ENCODE peak calls at places on chromosomes 5 and 9, in nine cellular contexts. Z is Karpas-422; E is AG08395; I is stimulated activated CD4-positive, alpha-beta T cell treated with anti-CD3 and anti-CD28 coated beads, Interleukin-4, amount 100 ng/mL, for 1 hour; M is mesothelial cell of epicardium; P is effector CD4-positive, alpha-beta T cell; U is T-helper 2 cell; K is fibroblast of pulmonary artery; S is BJ. X is an unnamed sample.

GRCh38 chr5:12662545-12663314 is 758.5 kb upstream of the CTNND2 start:
- DNase-seq in Z (no peak), E (no peak), I (no peak), M (no peak), P (no peak), U (no peak), K (no peak), S (no peak), X (no peak)

GRCh38 chr5:111735829-111736228 is 21.2 kb downstream of the NREP start:
- DNase-seq in Z (no peak), E (peak), I (peak), M (no peak), P (no peak), U (no peak), K (peak), S (peak), X (no peak)

GRCh38 chr5:107636555-107636954 is 34.2 kb downstream of the EFNA5 start:
- DNase-seq in Z (no peak), E (no peak), I (no peak), M (no peak), P (no peak), U (no peak), K (peak), S (no peak), X (no peak)

GRCh38 chr9:16289639-16290038 is 580.8 kb downstream of the BNC2 start:
- DNase-seq in Z (no peak), E (no peak), I (no peak), M (no peak), P (no peak), U (no peak), K (peak), S (no peak), X (no peak)

GRCh38 chr5:148482196-148482595 is 98.4 kb downstream of the FBXO38 start:
- DNase-seq in Z (no peak), E (no peak), I (no peak), M (no peak), P (no peak), U (no peak), K (peak), S (no peak), X (no peak)

GRCh38 chr5:168583742-168584482 is 4.7 kb upstream of the PANK3 start:
- DNase-seq in Z (peak), E (no peak), I (no peak), M (no peak), P (no peak), U (no peak), K (no peak), S (no peak), X (no peak)

GRCh38 chr9:16230731-16231130 is 639.7 kb downstream of the BNC2 start:
- DNase-seq in Z (no peak), E (no peak), I (no peak), M (no peak), P (no peak), U (no peak), K (no peak), S (no peak), X (no peak)

GRCh38 chr9:119368681-119369581 is at the start of gene BRINP1:
- DNase-seq in Z (no peak), E (peak), I (no peak), M (peak), P (no peak), U (no peak), K (peak), S (no peak), X (no peak)

GRCh38 chr5:158951951-158952545 is 147.7 kb downstream of the EBF1 start:
- DNase-seq in Z (peak), E (no peak), I (no peak), M (no peak), P (no peak), U (no peak), K (no peak), S (no peak), X (no peak)

GRCh38 chr9:129458155-129458661 is 162.7 kb downstream of the C9orf50 start:
- DNase-seq in Z (no peak), E (no peak), I (peak), M (no peak), P (peak), U (peak), K (no peak), S (no peak), X (peak)

GRCh38 chr9:94167055-94167346 is 82.7 kb downstream of the PTPDC1 start:
- DNase-seq in Z (no peak), E (no peak), I (no peak), M (no peak), P (no peak), U (no peak), K (no peak), S (no peak), X (peak)

GRCh38 chr9:131423171-131423581 is 29.3 kb downstream of the PRRC2B start:
- DNase-seq in Z (no peak), E (peak), I (no peak), M (peak), P (no peak), U (no peak), K (peak), S (no peak), X (peak)

GRCh38 chr9:117073071-117073470 is 341.8 kb downstream of the ASTN2 start:
- DNase-seq in Z (no peak), E (no peak), I (no peak), M (no peak), P (no peak), U (no peak), K (no peak), S (no peak), X (no peak)

GRCh38 chr9:115204827-115205506 is 87.0 kb upstream of the TNC start:
- DNase-seq in Z (no peak), E (peak), I (no peak), M (no peak), P (no peak), U (no peak), K (peak), S (peak), X (peak)

GRCh38 chr5:147388171-147388977 is 121.5 kb downstream of the DPYSL3 start:
- DNase-seq in Z (no peak), E (no peak), I (no peak), M (no peak), P (no peak), U (no peak), K (no peak), S (no peak), X (no peak)

GRCh38 chr9:137967280-137967943 is 89.8 kb downstream of the CACNA1B start:
- DNase-seq in Z (no peak), E (no peak), I (no peak), M (no peak), P (no peak), U (no peak), K (no peak), S (no peak), X (no peak)

GRCh38 chr9:125513634-125514413 is 193.2 kb downstream of the MAPKAP1 start:
- DNase-seq in Z (no peak), E (peak), I (peak), M (no peak), P (no peak), U (no peak), K (peak), S (no peak), X (peak)

GRCh38 chr5:1789838-1790462 is 9.7 kb downstream of the MRPL36 start:
- DNase-seq in Z (no peak), E (peak), I (no peak), M (no peak), P (no peak), U (no peak), K (peak), S (no peak), X (no peak)

GRCh38 chr9:110123364-110124095 is 84.4 kb downstream of the C9orf152 start:
- DNase-seq in Z (no peak), E (peak), I (no peak), M (no peak), P (no peak), U (no peak), K (no peak), S (peak), X (no peak)

GRCh38 chr9:82299870-82300269 is 311.3 kb downstream of the SPATA31D1 start:
- DNase-seq in Z (no peak), E (no peak), I (no peak), M (no peak), P (no peak), U (no peak), K (no peak), S (no peak), X (no peak)

GRCh38 chr9:128786681-128787582 is at the start of gene TBC1D13:
- DNase-seq in Z (peak), E (peak), I (peak), M (peak), P (peak), U (peak), K (peak), S (peak), X (peak)

GRCh38 chr5:54895816-54896341 is 89.5 kb downstream of the ESM1 start:
- DNase-seq in Z (peak), E (peak), I (no peak), M (no peak), P (no peak), U (no peak), K (peak), S (no peak), X (peak)

GRCh38 chr5:119009131-119009530 is 20.8 kb upstream of the DTWD2 start:
- DNase-seq in Z (no peak), E (no peak), I (no peak), M (no peak), P (no peak), U (no peak), K (no peak), S (no peak), X (peak)

GRCh38 chr5:38112930-38113329 is 145.4 kb upstream of the EGFLAM start:
- DNase-seq in Z (no peak), E (no peak), I (no peak), M (no peak), P (no peak), U (no peak), K (no peak), S (no peak), X (no peak)

GRCh38 chr5:141245250-141245717 is at the start of gene PCDHB15:
- DNase-seq in Z (no peak), E (no peak), I (no peak), M (no peak), P (no peak), U (no peak), K (peak), S (no peak), X (no peak)

GRCh38 chr5:944992-945685 is 52.5 kb downstream of the TRIP13 start:
- DNase-seq in Z (no peak), E (no peak), I (no peak), M (peak), P (no peak), U (no peak), K (no peak), S (no peak), X (peak)

GRCh38 chr5:128271859-128272446 is 188.4 kb downstream of the SLC12A2 start:
- DNase-seq in Z (no peak), E (peak), I (no peak), M (no peak), P (no peak), U (no peak), K (peak), S (peak), X (peak)

GRCh38 chr5:14880688-14881087 is 9.1 kb upstream of the ANKH start:
- DNase-seq in Z (no peak), E (no peak), I (no peak), M (no peak), P (no peak), U (no peak), K (no peak), S (no peak), X (no peak)

GRCh38 chr9:94952553-94953373 is 226.3 kb downstream of the AOPEP start:
- DNase-seq in Z (no peak), E (no peak), I (no peak), M (no peak), P (no peak), U (no peak), K (peak), S (no peak), X (no peak)

GRCh38 chr5:141680751-141681201 is 1.3 kb downstream of the ARAP3 start:
- DNase-seq in Z (no peak), E (no peak), I (no peak), M (no peak), P (no peak), U (no peak), K (peak), S (no peak), X (no peak)

GRCh38 chr5:93990504-93991085 is 249.2 kb upstream of the POU5F2 start:
- DNase-seq in Z (no peak), E (no peak), I (no peak), M (no peak), P (no peak), U (no peak), K (peak), S (no peak), X (peak)

GRCh38 chr9:131799177-131799823 is 59.4 kb upstream of the RAPGEF1 start:
- DNase-seq in Z (peak), E (peak), I (peak), M (peak), P (peak), U (peak), K (peak), S (no peak), X (peak)

GRCh38 chr5:159850192-159850573 is 66.1 kb upstream of the ADRA1B start:
- DNase-seq in Z (no peak), E (peak), I (no peak), M (no peak), P (no peak), U (no peak), K (peak), S (peak), X (no peak)

GRCh38 chr5:173396311-173396993 is 68.2 kb upstream of the STC2 start:
- DNase-seq in Z (peak), E (peak), I (no peak), M (no peak), P (no peak), U (no peak), K (peak), S (no peak), X (no peak)